ENCODE peak calls at places on chromosomes 5 and 9, in nine cellular contexts. O is GM23338; I is fibroblast of lung; B is transverse colon; R is adrenal gland; J is left ventricle myocardium inferior; K is CD8-positive, alpha-beta T cell; V is ovary; M is gastrocnemius medialis. H is an unnamed sample. For H3K36me3, the result is how much of the 10 kb centered on the place peaks cover.

GRCh38 chr5:39411051-39411450 is 13.7 kb downstream of the DAB2 start:
- DNase-seq in O (no peak), I (peak), B (no peak), R (no peak), J (no peak), K (no peak), V (no peak), M (no peak), H (no peak)

GRCh38 chr5:134189031-134189430 is 12.3 kb upstream of the SKP1 start:
- DNase-seq in O (no peak), I (no peak), B (no peak), R (no peak), J (no peak), K (no peak), V (no peak), M (no peak), H (no peak)

GRCh38 chr5:32331217-32331926 is 18.6 kb upstream of the MTMR12 start:
- DNase-seq in O (no peak), I (no peak), B (peak), R (no peak), J (no peak), K (no peak), V (no peak), M (no peak), H (no peak)

GRCh38 chr5:64165500-64166200 is at the start of gene RNF180:
- DNase-seq in O (peak), I (peak), B (peak), R (peak), J (peak), K (no peak), V (peak), M (peak), H (peak)

GRCh38 chr9:17833846-17834245 is 255.0 kb downstream of the SH3GL2 start:
- DNase-seq in O (no peak), I (no peak), B (no peak), R (no peak), J (no peak), K (no peak), V (no peak), M (no peak), H (no peak)

GRCh38 chr5:160036243-160036642 is 27.3 kb downstream of the TTC1 start:
- DNase-seq in O (no peak), I (no peak), B (no peak), R (no peak), J (no peak), K (no peak), V (no peak), M (no peak), H (no peak)

GRCh38 chr5:149632311-149633251 is 51.3 kb downstream of the ARHGEF37 start:
- DNase-seq in O (peak), I (peak), B (peak), R (no peak), J (no peak), K (no peak), V (no peak), M (no peak), H (peak)

GRCh38 chr5:1523480-1523792 is 324 bp downstream of the LPCAT1 start:
- DNase-seq in O (no peak), I (no peak), B (peak), R (peak), J (no peak), K (no peak), V (no peak), M (no peak), H (no peak)

GRCh38 chr9:12426198-12426864 is 266.9 kb upstream of the TYRP1 start:
- DNase-seq in O (peak), I (no peak), B (no peak), R (no peak), J (no peak), K (no peak), V (no peak), M (no peak), H (no peak)

GRCh38 chr9:135743546-135744332 is 41.8 kb downstream of the KCNT1 start:
- DNase-seq in O (no peak), I (no peak), B (no peak), R (no peak), J (peak), K (no peak), V (no peak), M (peak), H (no peak)

GRCh38 chr9:113410207-113411158 is at the start of the genes C9orf43 and POLE3:
- DNase-seq in O (peak), I (peak), B (peak), R (peak), J (peak), K (peak), V (peak), M (peak), H (peak)

GRCh38 chr9:91217388-91217787 is 144.3 kb downstream of the AUH start:
- DNase-seq in O (peak), I (no peak), B (no peak), R (no peak), J (no peak), K (no peak), V (no peak), M (no peak), H (no peak)

DNA sequence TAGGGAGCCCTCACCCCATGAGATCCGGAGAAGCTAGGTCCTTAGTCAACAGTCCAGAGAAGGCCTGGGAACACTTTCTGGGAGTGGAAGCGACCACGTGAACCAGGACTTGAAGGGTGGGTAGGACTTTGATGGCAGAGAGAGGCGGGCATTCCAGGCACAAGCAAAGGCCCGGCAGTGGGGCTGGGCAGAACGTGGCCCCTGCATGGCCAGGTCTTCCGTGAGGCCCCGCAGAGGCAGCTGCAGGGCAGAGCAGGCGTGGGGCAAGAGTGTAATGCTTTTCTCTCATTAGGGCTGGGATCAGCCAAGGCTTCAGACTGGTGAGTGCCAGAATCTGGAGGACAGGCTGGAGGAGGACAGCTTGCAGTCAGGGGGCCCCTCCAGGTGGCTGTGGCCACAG is 184.1 kb downstream of the PAX5 start:
- DNase-seq in O (no peak), I (no peak), B (no peak), R (no peak), J (no peak), K (no peak), V (no peak), M (no peak), H (no peak)
- H3K27ac ChIP-seq in O (no peak), I (no peak), B (no peak), R (no peak), J (no peak), K (no peak), V (no peak), M (no peak), H (no peak)

DNA sequence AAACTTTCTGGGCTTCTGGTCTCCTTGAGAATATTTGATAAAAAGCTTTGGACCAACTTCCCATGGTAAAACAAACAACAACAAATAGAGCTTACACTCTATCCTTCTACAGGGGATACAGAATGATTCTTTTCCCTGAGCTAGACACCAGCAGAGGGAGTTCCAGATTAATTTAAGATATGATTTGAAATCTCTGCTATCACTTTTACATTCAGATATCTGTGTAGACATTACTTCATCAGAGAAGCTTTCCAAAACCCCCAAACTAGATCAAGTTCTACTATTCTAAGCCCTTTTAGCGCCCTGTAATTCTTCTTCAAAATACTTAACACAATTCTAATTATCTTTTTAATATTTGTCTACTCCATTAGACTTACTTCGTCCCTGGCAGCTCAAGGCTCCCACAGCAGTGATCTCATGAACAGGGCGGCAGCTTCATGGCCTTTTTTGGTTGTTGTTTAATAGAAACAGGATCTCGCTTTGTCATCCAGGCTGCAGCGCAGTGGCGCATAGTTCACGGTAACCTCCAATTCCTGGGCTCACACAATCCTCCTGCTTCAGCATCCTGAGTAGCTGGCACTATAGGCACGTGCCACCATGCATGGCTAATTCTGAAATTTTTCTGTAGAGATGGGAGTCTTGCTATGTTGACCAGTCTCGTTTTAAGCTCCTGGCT is 938 bp upstream of the GALNT12 start:
- DNase-seq in O (no peak), I (peak), B (no peak), R (no peak), J (no peak), K (no peak), V (no peak), M (no peak), H (no peak)
- TF ChIP-seq CTCF in O (no peak), I (peak), B (peak), R (no peak), J (no peak), K (no peak), V (no peak), M (no peak), H (peak)

GRCh38 chr9:131125288-131126058 is at the start of gene NUP214:
- DNase-seq in O (peak), I (peak), B (peak), R (peak), J (peak), K (peak), V (peak), M (peak), H (peak)

GRCh38 chr9:131125038-131125287 is 423 bp upstream of the NUP214 start:
- DNase-seq in O (peak), I (no peak), B (no peak), R (no peak), J (no peak), K (no peak), V (no peak), M (no peak), H (no peak)

GRCh38 chr9:131126059-131126426 is 657 bp downstream of the NUP214 start:
- DNase-seq in O (no peak), I (no peak), B (no peak), R (no peak), J (no peak), K (no peak), V (no peak), M (no peak), H (no peak)

GRCh38 chr9:131129183-131129582 is 3.8 kb downstream of the NUP214 start:
- DNase-seq in O (no peak), I (no peak), B (no peak), R (no peak), J (no peak), K (no peak), V (no peak), M (no peak), H (no peak)
- H3K36me3 ChIP-seq in O (half or more), I (under half), B (half or more), R (under half), J (half or more), K (half or more), V (under half), M (under half), H (half or more)

GRCh38 chr9:27451207-27451792 is 72.8 kb upstream of the IFNK start:
- DNase-seq in O (no peak), I (no peak), B (no peak), R (no peak), J (no peak), K (no peak), V (no peak), M (no peak), H (no peak)
- H3K27ac ChIP-seq in O (no peak), I (no peak), B (no peak), R (no peak), J (no peak), K (no peak), V (no peak), M (no peak), H (no peak)

GRCh38 chr5:75664933-75665332 is 52.3 kb downstream of the POC5 start:
- DNase-seq in O (no peak), I (no peak), B (no peak), R (no peak), J (no peak), K (no peak), V (no peak), M (no peak), H (no peak)

GRCh38 chr5:75659791-75660453 is 48.7 kb downstream of the ANKDD1B start:
- DNase-seq in O (no peak), I (no peak), B (no peak), R (no peak), J (no peak), K (no peak), V (no peak), M (no peak), H (no peak)

GRCh38 chr5:75663621-75664285 is 52.5 kb downstream of the ANKDD1B start:
- DNase-seq in O (no peak), I (no peak), B (no peak), R (no peak), J (no peak), K (no peak), V (no peak), M (no peak), H (no peak)

GRCh38 chr5:75660678-75661465 is 49.6 kb downstream of the ANKDD1B start:
- DNase-seq in O (no peak), I (no peak), B (no peak), R (no peak), J (no peak), K (no peak), V (no peak), M (no peak), H (no peak)

DNA sequence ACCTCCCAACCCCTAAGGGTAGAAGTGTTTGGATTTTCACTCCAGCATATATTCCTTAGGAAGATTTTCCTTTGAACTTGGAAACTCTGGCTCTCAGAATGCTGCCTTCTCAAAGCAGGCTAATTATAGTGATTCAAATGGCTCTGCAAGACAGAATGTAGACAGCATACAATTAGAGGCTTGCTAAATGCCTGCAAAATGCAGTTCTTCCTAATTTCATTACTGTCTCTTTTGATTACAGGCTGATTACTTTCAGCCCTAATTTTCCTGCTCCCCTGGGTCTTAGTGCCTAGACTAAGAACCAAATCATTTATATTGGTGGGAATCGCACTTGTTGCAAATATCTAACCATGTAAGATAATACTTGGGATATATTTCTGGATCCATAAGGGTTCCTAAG is 50.8 kb downstream of the ANKDD1B start:
- DNase-seq in O (no peak), I (no peak), B (no peak), R (no peak), J (no peak), K (no peak), V (no peak), M (no peak), H (no peak)
- TF ChIP-seq CTCF in O (no peak), I (no peak), B (no peak), R (no peak), J (no peak), K (no peak), V (no peak), M (no peak), H (no peak)

DNA sequence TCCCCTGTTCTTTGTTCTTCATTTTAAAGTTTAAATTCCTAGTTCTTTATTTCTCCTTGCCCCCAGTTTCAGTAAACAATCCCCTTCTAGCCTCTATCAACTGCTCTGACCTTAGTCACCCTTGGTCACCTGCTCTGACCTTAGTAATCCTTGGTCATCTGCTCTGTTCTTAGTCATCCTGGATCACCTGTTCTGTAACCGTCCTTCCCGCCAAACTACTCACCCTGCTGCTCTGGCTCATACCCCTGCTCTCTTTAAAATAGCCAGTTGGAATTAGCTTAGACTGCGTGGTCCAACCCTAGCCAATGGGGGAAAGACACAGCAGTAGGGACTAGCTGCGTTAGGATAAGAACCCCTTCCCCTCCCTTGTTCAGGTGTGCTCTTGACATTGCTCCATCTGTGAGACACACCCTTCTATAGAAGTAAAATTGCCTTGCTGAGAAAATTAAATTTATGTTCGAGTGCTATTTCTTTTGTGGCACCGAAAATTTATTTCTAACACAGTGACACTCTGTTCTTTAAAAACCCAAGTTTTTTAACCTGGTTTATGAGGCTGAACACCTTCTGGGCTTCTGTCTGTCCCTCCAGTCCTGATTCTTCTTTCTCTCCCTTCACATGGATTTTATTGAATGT is 3.8 kb downstream of the PRRC1 start:
- DNase-seq in O (no peak), I (no peak), B (no peak), R (no peak), J (no peak), K (no peak), V (no peak), M (no peak), H (no peak)
- H3K36me3 ChIP-seq in O (half or more), I (under half), B (under half), R (under half), J (under half), K (under half), V (under half), M (under half), H (half or more)

GRCh38 chr5:68396722-68397121 is 181.2 kb downstream of the PIK3R1 start:
- DNase-seq in O (no peak), I (no peak), B (peak), R (no peak), J (no peak), K (no peak), V (no peak), M (no peak), H (no peak)
- H3K27ac ChIP-seq in O (no peak), I (no peak), B (peak), R (no peak), J (no peak), K (no peak), V (no peak), M (no peak), H (no peak)

H was measured in brain microvascular endothelial cell.